ENCODE peak calls at places on chromosome 11, in four cellular contexts. One of them, this sample, is unnamed. For H3K36me3, the result is how much of the 10 kb centered on the place peaks cover.

GRCh38 chr11:55658031-55658573 is 3.9 kb upstream of the OR4C6 start:
- DNase-seq in psoas muscle: no peak
- DNase-seq in body of pancreas: no peak
- DNase-seq in left ventricle myocardium inferior: no peak
- DNase-seq in this sample: no peak

GRCh38 chr11:70854891-70855556 is 397.4 kb downstream of the SHANK2 start:
- DNase-seq in psoas muscle: no peak
- DNase-seq in body of pancreas: peak
- DNase-seq in left ventricle myocardium inferior: no peak
- DNase-seq in this sample: no peak

GRCh38 chr11:56637500-56637899 is 4.7 kb downstream of the OR5AP2 start:
- DNase-seq in psoas muscle: no peak
- DNase-seq in body of pancreas: no peak
- DNase-seq in left ventricle myocardium inferior: no peak
- DNase-seq in this sample: no peak

GRCh38 chr11:67648796-67649613 is 1.5 kb downstream of the ACY3 start:
- DNase-seq in left ventricle myocardium inferior: no peak
- DNase-seq in psoas muscle: no peak
- DNase-seq in body of pancreas: no peak
- DNase-seq in this sample: peak

GRCh38 chr11:86940122-86940777 is 14.9 kb downstream of the FZD4 start:
- DNase-seq in body of pancreas: peak
- DNase-seq in psoas muscle: peak
- DNase-seq in left ventricle myocardium inferior: peak
- DNase-seq in this sample: no peak

GRCh38 chr11:45832835-45833446 is 14.3 kb upstream of the CRY2 start:
- DNase-seq in body of pancreas: no peak
- DNase-seq in left ventricle myocardium inferior: no peak
- DNase-seq in psoas muscle: no peak
- DNase-seq in this sample: no peak

GRCh38 chr11:12404461-12404860 is 27.1 kb downstream of the PARVA start:
- DNase-seq in left ventricle myocardium inferior: peak
- DNase-seq in body of pancreas: no peak
- DNase-seq in psoas muscle: no peak
- DNase-seq in this sample: no peak

GRCh38 chr11:120243221-120243620 is 3.3 kb downstream of the POU2F3 start:
- DNase-seq in body of pancreas: no peak
- DNase-seq in psoas muscle: no peak
- DNase-seq in left ventricle myocardium inferior: no peak
- DNase-seq in this sample: no peak

GRCh38 chr11:17352925-17353227 is 1.3 kb downstream of the NCR3LG1 start:
- DNase-seq in psoas muscle: peak
- DNase-seq in left ventricle myocardium inferior: peak
- DNase-seq in body of pancreas: peak
- DNase-seq in this sample: peak

GRCh38 chr11:114774599-114775365 is 96.5 kb downstream of the NXPE2 start:
- DNase-seq in body of pancreas: peak
- DNase-seq in psoas muscle: peak
- DNase-seq in left ventricle myocardium inferior: no peak
- DNase-seq in this sample: peak

GRCh38 chr11:71201231-71201630 is 51.1 kb downstream of the SHANK2 start:
- DNase-seq in body of pancreas: no peak
- DNase-seq in left ventricle myocardium inferior: no peak
- DNase-seq in psoas muscle: no peak
- DNase-seq in this sample: no peak

GRCh38 chr11:88484873-88485621 is 147.5 kb upstream of the CTSC start:
- DNase-seq in left ventricle myocardium inferior: no peak
- DNase-seq in body of pancreas: peak
- DNase-seq in psoas muscle: no peak
- DNase-seq in this sample: peak

GRCh38 chr11:43282607-43283440 is 29.0 kb upstream of the API5 start:
- DNase-seq in body of pancreas: peak
- DNase-seq in psoas muscle: no peak
- DNase-seq in left ventricle myocardium inferior: peak
- DNase-seq in this sample: peak

GRCh38 chr11:95149659-95150294 is 60.1 kb downstream of the ENDOD1 start:
- DNase-seq in body of pancreas: peak
- DNase-seq in psoas muscle: peak
- DNase-seq in left ventricle myocardium inferior: peak
- DNase-seq in this sample: peak

GRCh38 chr11:120528749-120529148 is 17.2 kb downstream of the GRIK4 start:
- DNase-seq in left ventricle myocardium inferior: no peak
- DNase-seq in body of pancreas: no peak
- DNase-seq in psoas muscle: no peak
- DNase-seq in this sample: no peak

GRCh38 chr11:133902506-133902905 is 54.3 kb downstream of the IGSF9B start:
- DNase-seq in psoas muscle: no peak
- DNase-seq in body of pancreas: no peak
- DNase-seq in left ventricle myocardium inferior: no peak
- DNase-seq in this sample: no peak

GRCh38 chr11:100624346-100624745 is 62.7 kb upstream of the ARHGAP42 start:
- DNase-seq in psoas muscle: no peak
- DNase-seq in body of pancreas: no peak
- DNase-seq in left ventricle myocardium inferior: no peak
- DNase-seq in this sample: no peak

GRCh38 chr11:66950113-66950535 is 8.1 kb downstream of the PC start:
- DNase-seq in left ventricle myocardium inferior: no peak
- DNase-seq in body of pancreas: peak
- DNase-seq in psoas muscle: peak
- DNase-seq in this sample: peak

GRCh38 chr11:10845589-10845988 is 12.3 kb downstream of the ZBED5 start:
- DNase-seq in body of pancreas: no peak
- DNase-seq in left ventricle myocardium inferior: no peak
- DNase-seq in psoas muscle: no peak
- DNase-seq in this sample: no peak

GRCh38 chr11:44426119-44426518 is 116.2 kb upstream of the ALX4 start:
- DNase-seq in body of pancreas: no peak
- DNase-seq in left ventricle myocardium inferior: no peak
- DNase-seq in psoas muscle: no peak
- DNase-seq in this sample: no peak

GRCh38 chr11:59437770-59438169 is 1.5 kb downstream of the OR5A1 start:
- DNase-seq in body of pancreas: no peak
- DNase-seq in psoas muscle: no peak
- DNase-seq in left ventricle myocardium inferior: no peak
- DNase-seq in this sample: peak

GRCh38 chr11:77547047-77547836 is 42.5 kb upstream of the AQP11 start:
- DNase-seq in body of pancreas: no peak
- DNase-seq in left ventricle myocardium inferior: no peak
- DNase-seq in psoas muscle: no peak
- DNase-seq in this sample: no peak

GRCh38 chr11:77542296-77542695 is 47.5 kb upstream of the AQP11 start:
- DNase-seq in body of pancreas: no peak
- DNase-seq in psoas muscle: no peak
- DNase-seq in left ventricle myocardium inferior: no peak
- DNase-seq in this sample: no peak

GRCh38 chr11:77548552-77549439 is 41.0 kb upstream of the AQP11 start:
- DNase-seq in left ventricle myocardium inferior: no peak
- DNase-seq in psoas muscle: no peak
- DNase-seq in body of pancreas: no peak
- DNase-seq in this sample: no peak

DNA sequence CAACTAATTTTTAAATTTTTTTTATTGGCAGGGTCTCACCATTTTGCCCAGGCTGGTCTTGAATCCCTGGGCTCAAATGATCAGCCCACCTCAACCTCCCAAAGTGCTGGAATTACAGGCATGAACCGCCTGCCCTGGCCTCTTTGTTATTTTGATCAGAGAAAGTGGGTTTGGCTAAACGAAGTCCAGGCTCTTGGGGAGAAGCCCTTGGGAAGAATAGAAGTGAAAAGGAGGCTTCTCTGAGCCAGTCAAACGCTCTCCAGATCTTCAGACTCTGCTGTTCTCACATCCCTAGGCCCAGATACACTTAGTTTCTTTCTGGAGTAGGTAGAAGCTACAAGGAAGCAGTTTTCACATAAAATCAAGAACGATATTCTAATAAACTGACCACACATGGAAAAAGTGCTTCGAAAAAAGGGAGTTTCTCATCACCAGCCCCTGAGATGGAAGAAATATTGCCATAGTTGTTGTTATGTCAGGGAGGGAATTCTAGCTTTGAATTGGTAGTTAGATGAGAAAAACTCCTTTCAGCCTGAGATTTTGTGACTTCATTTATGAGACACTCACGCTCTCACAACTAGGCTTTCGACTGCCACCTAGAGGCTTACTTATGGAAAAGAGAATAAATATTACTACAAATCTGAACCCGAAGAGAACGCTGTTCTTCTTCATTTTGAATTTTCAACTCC is 41.7 kb upstream of the AQP11 start:
- DNase-seq in left ventricle myocardium inferior: no peak
- DNase-seq in psoas muscle: no peak
- DNase-seq in body of pancreas: peak
- DNase-seq in this sample: peak
- H3K36me3 ChIP-seq in left ventricle myocardium inferior: under half
- H3K36me3 ChIP-seq in psoas muscle: under half
- H3K36me3 ChIP-seq in body of pancreas: under half
- H3K36me3 ChIP-seq in this sample: under half

DNA sequence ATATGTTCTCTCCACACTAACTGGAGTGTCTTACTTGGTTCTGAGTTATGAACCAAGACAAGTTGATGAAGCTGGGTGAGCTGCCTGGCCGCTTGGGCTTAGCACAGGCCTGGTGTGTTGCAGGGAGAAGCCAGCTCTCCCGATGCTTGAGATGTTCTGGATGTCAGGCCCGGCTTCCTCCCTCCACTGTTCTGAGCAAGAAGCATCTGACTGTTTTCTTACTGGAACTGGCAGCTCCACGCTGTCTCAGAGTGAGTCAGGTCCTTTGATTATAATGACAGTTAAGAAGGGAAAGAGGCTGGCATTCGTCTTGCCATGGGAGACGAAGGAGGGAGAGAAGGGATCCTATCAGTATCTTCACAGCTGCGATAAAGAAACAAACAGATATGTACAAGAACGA is 46.5 kb upstream of the CRTAM start:
- DNase-seq in body of pancreas: no peak
- DNase-seq in left ventricle myocardium inferior: no peak
- DNase-seq in psoas muscle: no peak
- DNase-seq in this sample: no peak
- H3K36me3 ChIP-seq in body of pancreas: under half
- H3K36me3 ChIP-seq in left ventricle myocardium inferior: under half
- H3K36me3 ChIP-seq in psoas muscle: under half
- H3K36me3 ChIP-seq in this sample: under half

GRCh38 chr11:117999354-117999993 is 13.3 kb downstream of the IL10RA start:
- DNase-seq in psoas muscle: no peak
- DNase-seq in left ventricle myocardium inferior: no peak
- DNase-seq in body of pancreas: no peak
- DNase-seq in this sample: no peak
- H3K36me3 ChIP-seq in psoas muscle: under half
- H3K36me3 ChIP-seq in left ventricle myocardium inferior: under half
- H3K36me3 ChIP-seq in body of pancreas: under half
- H3K36me3 ChIP-seq in this sample: under half

GRCh38 chr11:72300268-72300667 is 56.3 kb upstream of the PHOX2A start:
- DNase-seq in body of pancreas: no peak
- DNase-seq in psoas muscle: no peak
- DNase-seq in left ventricle myocardium inferior: no peak
- DNase-seq in this sample: no peak
- H3K36me3 ChIP-seq in body of pancreas: under half
- H3K36me3 ChIP-seq in psoas muscle: under half
- H3K36me3 ChIP-seq in left ventricle myocardium inferior: half or more
- H3K36me3 ChIP-seq in this sample: under half

DNA sequence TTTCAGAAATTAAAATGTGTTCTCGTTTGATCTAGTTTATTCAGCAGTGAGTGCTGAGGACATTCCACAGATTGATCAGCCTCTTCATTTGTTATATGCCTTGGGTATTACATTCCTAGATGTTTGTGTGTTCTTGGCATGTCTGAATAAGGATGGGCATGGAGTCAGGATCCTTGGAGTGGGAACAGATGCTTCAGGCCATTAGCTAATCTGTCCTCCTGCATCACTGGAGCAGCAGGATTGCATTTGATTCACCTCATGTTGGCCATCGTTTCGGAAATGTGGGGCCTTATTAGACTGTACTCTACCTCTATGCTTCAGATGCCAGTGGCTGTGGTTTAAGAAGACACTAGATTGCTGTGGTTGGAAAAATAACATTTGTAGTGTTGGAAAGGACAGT is 190.6 kb downstream of the FAT3 start:
- DNase-seq in psoas muscle: no peak
- DNase-seq in left ventricle myocardium inferior: no peak
- DNase-seq in body of pancreas: no peak
- DNase-seq in this sample: no peak
- H3K36me3 ChIP-seq in psoas muscle: under half
- H3K36me3 ChIP-seq in left ventricle myocardium inferior: under half
- H3K36me3 ChIP-seq in body of pancreas: under half
- H3K36me3 ChIP-seq in this sample: under half

GRCh38 chr11:7664867-7665266 is 8.4 kb downstream of the CYB5R2 start:
- DNase-seq in body of pancreas: no peak
- DNase-seq in psoas muscle: no peak
- DNase-seq in left ventricle myocardium inferior: no peak
- DNase-seq in this sample: no peak

GRCh38 chr11:7668464-7668863 is 4.8 kb downstream of the CYB5R2 start:
- DNase-seq in body of pancreas: no peak
- DNase-seq in left ventricle myocardium inferior: no peak
- DNase-seq in psoas muscle: no peak
- DNase-seq in this sample: peak

GRCh38 chr11:7665473-7666291 is 7.6 kb downstream of the CYB5R2 start:
- DNase-seq in psoas muscle: peak
- DNase-seq in body of pancreas: peak
- DNase-seq in left ventricle myocardium inferior: peak
- DNase-seq in this sample: peak

GRCh38 chr11:7667460-7667859 is 5.8 kb downstream of the CYB5R2 start:
- DNase-seq in left ventricle myocardium inferior: no peak
- DNase-seq in psoas muscle: no peak
- DNase-seq in body of pancreas: no peak
- DNase-seq in this sample: peak

DNA sequence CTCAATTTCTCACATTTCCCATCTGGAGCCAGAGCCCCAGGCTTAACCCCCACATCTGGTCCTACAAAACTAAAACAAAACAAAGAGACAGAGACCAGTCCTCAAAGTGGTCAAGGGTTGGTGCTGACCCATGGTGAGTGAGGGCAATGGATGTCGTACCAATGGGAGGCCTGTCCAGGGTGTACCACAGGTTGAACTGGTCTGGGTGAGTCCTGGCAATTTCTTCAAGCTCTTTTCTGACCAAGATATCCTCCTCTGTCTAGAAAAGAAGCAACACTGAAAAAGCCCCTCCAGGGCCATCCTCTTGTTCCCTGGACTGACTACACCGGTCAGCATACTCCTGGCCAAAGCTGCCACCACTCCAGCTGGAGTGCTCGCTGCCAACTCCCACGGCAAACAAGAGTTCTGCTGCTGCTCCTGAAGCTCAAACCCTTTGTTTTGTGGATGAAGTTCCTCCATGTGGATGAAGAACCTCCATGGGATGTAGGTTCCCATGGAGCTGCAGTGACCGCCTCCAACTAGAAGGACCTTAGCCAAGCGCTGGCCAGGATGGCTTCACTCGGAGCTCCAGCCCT is 6.9 kb downstream of the CYB5R2 start:
- DNase-seq in left ventricle myocardium inferior: no peak
- DNase-seq in body of pancreas: no peak
- DNase-seq in psoas muscle: no peak
- DNase-seq in this sample: peak
- H3K36me3 ChIP-seq in left ventricle myocardium inferior: under half
- H3K36me3 ChIP-seq in body of pancreas: under half
- H3K36me3 ChIP-seq in psoas muscle: under half
- H3K36me3 ChIP-seq in this sample: under half

DNA sequence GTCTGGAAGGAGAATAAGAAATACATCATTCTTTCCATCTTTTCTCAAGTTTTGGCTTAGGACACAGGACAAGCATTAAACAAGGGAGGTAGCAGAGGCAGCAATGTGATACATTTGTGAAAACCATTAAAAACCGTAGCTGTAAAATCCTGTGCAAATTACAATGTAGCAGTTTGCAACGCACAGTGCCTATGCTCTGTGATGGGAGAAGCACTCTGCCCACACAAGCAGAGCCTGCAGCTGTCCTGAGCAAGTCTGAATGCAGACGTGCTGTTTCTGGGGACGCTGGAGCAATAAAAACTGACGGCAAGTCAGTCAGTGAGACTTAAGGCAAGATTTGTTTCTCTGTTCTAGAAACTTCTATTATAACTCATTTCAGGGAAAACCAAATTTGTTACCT is 23.6 kb downstream of the NAP1L4 start:
- DNase-seq in psoas muscle: no peak
- DNase-seq in body of pancreas: no peak
- DNase-seq in left ventricle myocardium inferior: no peak
- DNase-seq in this sample: no peak
- H3K36me3 ChIP-seq in psoas muscle: under half
- H3K36me3 ChIP-seq in body of pancreas: under half
- H3K36me3 ChIP-seq in left ventricle myocardium inferior: half or more
- H3K36me3 ChIP-seq in this sample: half or more